ENCODE peak calls at places on chromosome 4, in eight cellular contexts. A is Jurkat, Clone E6-1; U is activated CD4-positive, alpha-beta T cell treated with anti-CD3 and anti-CD28 coated beads, Interleukin-2, amount 10 ng/mL, durations not matched to agents 7 days and 5 days; L is GM04503; F is GM12878; B is K562; C is iris pigment epithelial cell; D is NCI-H345. M is an unnamed sample.

GRCh38 chr4:153209410-153209809 is 5.2 kb downstream of the TRIM2 start:
- DNase-seq in A (no peak), U (no peak), L (no peak), F (no peak), B (no peak), C (no peak), D (peak), M (no peak)

GRCh38 chr4:8675906-8676305 is 83.3 kb downstream of the CPZ start:
- DNase-seq in A (no peak), U (no peak), L (no peak), F (no peak), B (no peak), C (no peak), D (no peak), M (no peak)

GRCh38 chr4:153616005-153616555 is 68.0 kb upstream of the TLR2 start:
- DNase-seq in A (no peak), U (peak), L (no peak), F (no peak), B (no peak), C (peak), D (no peak), M (no peak)

GRCh38 chr4:140289486-140289885 is 84.0 kb upstream of the SCOC start:
- DNase-seq in A (no peak), U (no peak), L (no peak), F (no peak), B (no peak), C (no peak), D (no peak), M (no peak)

GRCh38 chr4:70666369-70666768 is at the start of gene JCHAIN:
- DNase-seq in A (no peak), U (no peak), L (no peak), F (no peak), B (no peak), C (peak), D (no peak), M (peak)

GRCh38 chr4:119300388-119301131 is 21.4 kb downstream of the FABP2 start:
- DNase-seq in A (peak), U (peak), L (peak), F (peak), B (peak), C (peak), D (no peak), M (peak)

GRCh38 chr4:176238157-176238608 is 30.8 kb downstream of the ASB5 start:
- DNase-seq in A (no peak), U (no peak), L (peak), F (no peak), B (no peak), C (peak), D (no peak), M (peak)

GRCh38 chr4:1300466-1301455 is 11.1 kb downstream of the MAEA start:
- DNase-seq in A (no peak), U (peak), L (no peak), F (no peak), B (no peak), C (peak), D (no peak), M (peak)

GRCh38 chr4:171954650-171955049 is 141.4 kb downstream of the GALNTL6 start:
- DNase-seq in A (no peak), U (no peak), L (no peak), F (peak), B (no peak), C (peak), D (no peak), M (no peak)

GRCh38 chr4:115159141-115159540 is 45.7 kb upstream of the NDST4 start:
- DNase-seq in A (no peak), U (no peak), L (peak), F (no peak), B (no peak), C (no peak), D (no peak), M (peak)

GRCh38 chr4:112857461-112857860 is 192.0 kb upstream of the ANK2 start:
- DNase-seq in A (no peak), U (no peak), L (peak), F (no peak), B (no peak), C (peak), D (no peak), M (peak)

GRCh38 chr4:145843148-145843547 is 95.5 kb downstream of the ZNF827 start:
- DNase-seq in A (no peak), U (no peak), L (peak), F (no peak), B (no peak), C (peak), D (no peak), M (peak)

GRCh38 chr4:88981993-88982392 is 75.0 kb downstream of the FAM13A start:
- DNase-seq in A (no peak), U (no peak), L (no peak), F (no peak), B (no peak), C (no peak), D (no peak), M (no peak)

GRCh38 chr4:32010221-32010620 is 1290.1 kb downstream of the PCDH7 start:
- DNase-seq in A (no peak), U (no peak), L (no peak), F (no peak), B (peak), C (no peak), D (no peak), M (peak)

GRCh38 chr4:80265571-80266266 is 745 bp upstream of the FGF5 start:
- DNase-seq in A (no peak), U (no peak), L (no peak), F (no peak), B (peak), C (peak), D (no peak), M (peak)

GRCh38 chr4:153099391-153100140 is 104.7 kb upstream of the TRIM2 start:
- DNase-seq in A (no peak), U (no peak), L (no peak), F (no peak), B (no peak), C (no peak), D (no peak), M (no peak)

GRCh38 chr4:80360102-80360501 is 24.6 kb downstream of the CFAP299 start:
- DNase-seq in A (peak), U (no peak), L (no peak), F (no peak), B (no peak), C (no peak), D (no peak), M (no peak)

GRCh38 chr4:99811850-99812249 is 4.8 kb upstream of the DAPP1 start:
- DNase-seq in A (peak), U (peak), L (no peak), F (no peak), B (peak), C (peak), D (no peak), M (peak)

GRCh38 chr4:88442636-88443260 is 14.2 kb upstream of the HERC5 start:
- DNase-seq in A (peak), U (no peak), L (no peak), F (no peak), B (peak), C (no peak), D (no peak), M (peak)

GRCh38 chr4:79467246-79467932 is 59.4 kb upstream of the GK2 start:
- DNase-seq in A (no peak), U (no peak), L (no peak), F (no peak), B (no peak), C (peak), D (no peak), M (no peak)

M was measured in M059J.